ENCODE peak calls at places on chromosomes 6 and 20, in nine cellular contexts. E, X, F, K, Z, N, W, U and A are unnamed samples.

GRCh38 chr6:149474108-149474935 is 10.5 kb downstream of the ZC3H12D start:
- DNase-seq in E (no peak), X (no peak), F (no peak), K (no peak), Z (no peak), N (no peak), W (peak; percentile 62), U (no peak), A (no peak)

GRCh38 chr6:125216015-125216414 is 62.4 kb downstream of the TPD52L1 start:
- DNase-seq in E (no peak), X (no peak), F (no peak), K (no peak), Z (no peak), N (no peak), W (no peak), U (no peak), A (no peak)

GRCh38 chr6:158938811-158939254 is 61.2 kb downstream of the RSPH3 start:
- DNase-seq in E (peak; percentile 49), X (no peak), F (peak; percentile 73), K (no peak), Z (no peak), N (no peak), W (peak; percentile 84), U (no peak), A (no peak)

GRCh38 chr20:53087034-53087777 is 115.0 kb downstream of the TSHZ2 start:
- DNase-seq in E (no peak), X (no peak), F (peak; percentile 60), K (peak; percentile 42), Z (no peak), N (no peak), W (no peak), U (no peak), A (no peak)

GRCh38 chr6:81766482-81767069 is 14.1 kb upstream of the TENT5A start:
- DNase-seq in E (peak; percentile 44), X (no peak), F (peak; percentile 79), K (peak; percentile 93), Z (peak; percentile 93), N (no peak), W (no peak), U (peak; percentile 89), A (peak; percentile 90)

GRCh38 chr6:74991573-74992332 is 214.1 kb downstream of the COL12A1 start:
- DNase-seq in E (no peak), X (no peak), F (peak; percentile 52), K (peak; percentile 60), Z (peak; percentile 85), N (no peak), W (no peak), U (no peak), A (peak; percentile 58)

GRCh38 chr20:18705490-18705889 is 108.1 kb upstream of the SCP2D1 start:
- DNase-seq in E (peak; percentile 30), X (no peak), F (peak; percentile 96), K (peak; percentile 66), Z (peak; percentile 37), N (no peak), W (no peak), U (no peak), A (peak; percentile 77)

GRCh38 chr6:21333715-21334114 is 259.8 kb upstream of the SOX4 start:
- DNase-seq in E (no peak), X (no peak), F (no peak), K (no peak), Z (no peak), N (no peak), W (no peak), U (no peak), A (no peak)

GRCh38 chr6:110629153-110629552 is 152.7 kb upstream of the SLC22A16 start:
- DNase-seq in E (no peak), X (no peak), F (no peak), K (no peak), Z (no peak), N (no peak), W (no peak), U (no peak), A (no peak)

GRCh38 chr6:28207244-28208179 is 17.6 kb upstream of the ZSCAN9 start:
- DNase-seq in E (peak; percentile 24), X (no peak), F (peak; percentile 66), K (peak; percentile 13), Z (no peak), N (no peak), W (peak; percentile 71), U (no peak), A (no peak)

GRCh38 chr6:10373642-10374359 is 41.1 kb downstream of the TFAP2A start:
- DNase-seq in E (no peak), X (no peak), F (peak; percentile 40), K (peak; percentile 2), Z (no peak), N (no peak), W (no peak), U (no peak), A (peak; percentile 13)

GRCh38 chr6:109610555-109610954 is 80.4 kb downstream of the AK9 start:
- DNase-seq in E (no peak), X (no peak), F (no peak), K (peak; percentile 5), Z (no peak), N (no peak), W (no peak), U (no peak), A (no peak)

GRCh38 chr20:35619196-35620095 is 3.8 kb downstream of the SPAG4 start:
- DNase-seq in E (peak; percentile 90), X (peak; percentile 95), F (peak; percentile 86), K (peak; percentile 88), Z (peak; percentile 52), N (peak; percentile 80), W (peak; percentile 88), U (no peak), A (peak; percentile 21)

GRCh38 chr6:138404666-138405337 is 779 bp downstream of the HEBP2 start:
- DNase-seq in E (peak; percentile 39), X (peak; percentile 90), F (peak; percentile 51), K (no peak), Z (no peak), N (peak; percentile 55), W (peak; percentile 64), U (peak; percentile 14), A (no peak)

DNA sequence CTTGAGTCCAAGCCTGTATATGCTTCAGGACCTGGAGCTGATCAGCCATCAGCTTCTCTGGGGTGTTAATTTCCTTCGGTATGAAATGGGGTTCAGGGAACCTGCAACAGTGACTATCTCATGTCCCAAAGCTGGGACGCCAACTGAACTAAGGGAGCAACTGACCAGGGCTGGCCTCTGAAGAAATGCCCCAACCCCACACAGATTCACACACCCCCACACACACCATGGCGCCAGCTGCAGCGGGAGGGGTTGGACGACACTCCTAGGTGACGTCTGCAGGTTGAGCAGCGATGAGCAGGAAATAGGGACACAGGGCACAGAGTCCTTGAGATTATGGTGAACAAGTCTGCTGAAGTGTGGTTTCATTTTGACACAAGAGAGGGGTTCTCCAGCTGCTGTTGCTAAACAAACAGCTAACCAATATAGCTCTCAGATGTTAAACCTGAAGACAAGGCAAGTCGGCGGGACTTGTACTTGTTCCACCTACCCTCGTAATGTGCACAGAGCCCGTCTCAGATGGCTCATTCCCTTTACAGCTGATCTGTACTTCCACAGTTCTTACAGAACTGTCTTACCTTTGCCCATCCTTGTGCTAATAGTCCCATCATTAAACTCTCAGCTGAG is 7.5 kb upstream of the ADTRP start:
- DNase-seq in E (no peak), X (no peak), F (no peak), K (no peak), Z (no peak), N (no peak), W (peak; percentile 83), U (no peak), A (no peak)
- H3K4me3 ChIP-seq in E (no peak overlapping the region), X (no peak overlapping the region), F (no peak overlapping the region), K (no peak overlapping the region), Z (no peak overlapping the region), N (no peak overlapping the region), W (no peak overlapping the region), U (no peak overlapping the region), A (no peak overlapping the region)

GRCh38 chr6:133159269-133159795 is 81.8 kb upstream of the EYA4 start:
- DNase-seq in E (no peak), X (no peak), F (no peak), K (no peak), Z (no peak), N (no peak), W (no peak), U (no peak), A (no peak)
- H3K4me3 ChIP-seq in E (no peak overlapping the region), X (no peak overlapping the region), F (no peak overlapping the region), K (no peak overlapping the region), Z (no peak overlapping the region), N (no peak overlapping the region), W (no peak overlapping the region), U (no peak overlapping the region), A (no peak overlapping the region)

DNA sequence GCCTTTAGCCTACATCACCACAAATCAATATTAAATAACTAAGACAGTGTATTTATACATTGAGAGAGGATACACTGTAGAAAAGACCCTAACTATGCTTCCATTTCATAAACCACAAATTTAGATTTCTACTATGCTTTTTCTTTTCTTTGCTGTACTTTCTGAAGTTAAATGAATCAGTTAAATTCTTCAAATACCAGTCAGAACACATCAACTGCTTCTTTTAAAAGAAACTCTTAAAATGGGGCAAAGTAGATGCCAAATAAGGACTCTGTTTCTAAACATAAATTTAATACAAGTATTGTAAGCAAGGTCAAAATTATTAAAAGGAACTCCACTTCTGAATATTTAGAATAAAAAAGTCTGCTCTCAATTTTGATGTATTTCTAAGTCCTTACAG is 76.9 kb downstream of the GMDS start:
- DNase-seq in E (no peak), X (no peak), F (peak; percentile 34), K (peak; percentile 24), Z (no peak), N (no peak), W (no peak), U (no peak), A (no peak)
- H3K4me3 ChIP-seq in E (no peak overlapping the region), X (no peak overlapping the region), F (no peak overlapping the region), K (no peak overlapping the region), Z (no peak overlapping the region), N (no peak overlapping the region), W (no peak overlapping the region), U (no peak overlapping the region), A (no peak overlapping the region)

GRCh38 chr20:32743237-32744112 is at the start of gene COMMD7:
- DNase-seq in E (peak; percentile 83), X (peak; percentile 92), F (peak; percentile 78), K (peak; percentile 65), Z (no peak), N (peak; percentile 84), W (peak; percentile 84), U (peak; percentile 61), A (no peak)
- H3K4me3 ChIP-seq in E (peak within 1 kb of the TSS; percentile 97), X (peak within 1 kb of the TSS; percentile 78), F (peak within 1 kb of the TSS; percentile 83), K (peak within 1 kb of the TSS; percentile 77), Z (peak within 1 kb of the TSS; percentile 77), N (peak within 1 kb of the TSS; percentile 84), W (peak within 1 kb of the TSS; percentile 67), U (peak within 1 kb of the TSS; percentile 95), A (peak within 1 kb of the TSS; percentile 74)

GRCh38 chr6:112216699-112217551 is 37.4 kb downstream of the LAMA4 start:
- DNase-seq in E (no peak), X (no peak), F (peak; percentile 91), K (peak; percentile 78), Z (peak; percentile 48), N (no peak), W (no peak), U (no peak), A (peak; percentile 61)
- H3K4me3 ChIP-seq in E (no peak overlapping the region), X (no peak overlapping the region), F (peak overlapping the region; percentile 5), K (no peak overlapping the region), Z (no peak overlapping the region), N (no peak overlapping the region), W (no peak overlapping the region), U (no peak overlapping the region), A (no peak overlapping the region)

DNA sequence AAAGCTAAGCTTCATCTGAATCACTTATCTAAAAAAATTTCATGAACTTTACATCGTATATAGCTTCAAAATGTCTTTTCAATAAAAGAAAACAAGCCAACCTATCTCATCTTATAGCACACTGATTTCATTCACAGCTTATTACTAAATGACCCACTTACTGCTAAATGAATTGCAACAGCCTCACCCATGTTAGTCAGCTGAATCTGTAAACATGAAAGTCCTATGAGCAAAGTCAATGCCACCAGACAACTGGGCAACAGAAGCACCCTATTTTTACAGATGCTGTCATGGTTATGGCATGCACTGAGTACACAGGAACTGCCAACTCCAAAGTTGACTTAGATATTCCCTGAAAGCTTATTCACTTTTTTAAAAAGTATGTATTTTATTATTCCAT is 41.2 kb upstream of the DST start:
- DNase-seq in E (peak; percentile 74), X (no peak), F (peak; percentile 97), K (peak; percentile 80), Z (no peak), N (no peak), W (no peak), U (no peak), A (peak; percentile 81)
- H3K4me3 ChIP-seq in E (no peak overlapping the region), X (no peak overlapping the region), F (peak overlapping the region; percentile 52), K (no peak overlapping the region), Z (no peak overlapping the region), N (peak overlapping the region; percentile 47), W (no peak overlapping the region), U (no peak overlapping the region), A (no peak overlapping the region)